ENCODE peak calls at places on chromosomes 5 and 9, in five cellular contexts. K is endodermal cell, U is SK-N-SH, I is heart left ventricle, Z is mucosa of descending colon. W is an unnamed sample.

GRCh38 chr5:87120518-87121314 is 147.0 kb upstream of the RASA1 start:
- DNase-seq in Z (no peak), I (no peak), K (no peak), U (no peak), W (no peak)

GRCh38 chr5:159427180-159428012 is 97.1 kb upstream of the IL12B start:
- DNase-seq in Z (no peak), K (no peak), U (no peak), I (no peak), W (no peak)

GRCh38 chr9:128349772-128350171 is 9.4 kb downstream of the SLC27A4 start:
- DNase-seq in Z (no peak), K (no peak), U (no peak), I (no peak), W (no peak)

GRCh38 chr9:37611014-37611413 is 18.6 kb upstream of the TOMM5 start:
- DNase-seq in Z (no peak), K (no peak), U (no peak), I (no peak), W (no peak)

GRCh38 chr5:101838329-101838964 is 457.6 kb downstream of the SLCO4C1 start:
- DNase-seq in U (no peak), Z (no peak), I (no peak), K (no peak), W (no peak)

GRCh38 chr5:104305602-104306001 is 743.0 kb upstream of the NUDT12 start:
- DNase-seq in U (no peak), I (no peak), Z (no peak), K (no peak), W (no peak)

GRCh38 chr5:36305571-36306326 is 4.0 kb upstream of the RANBP3L start:
- DNase-seq in K (peak), U (peak), I (peak), Z (peak), W (peak)

GRCh38 chr5:57550132-57550531 is 67.5 kb upstream of the ACTBL2 start:
- DNase-seq in U (no peak), K (peak), Z (no peak), I (no peak), W (no peak)

GRCh38 chr9:113873446-113873845 is 2.7 kb upstream of the ZNF618 start:
- DNase-seq in U (no peak), I (no peak), K (no peak), Z (no peak), W (no peak)

GRCh38 chr9:79570449-79571308 is 1.1 kb upstream of the TLE4 start:
- DNase-seq in I (peak), Z (peak), K (peak), U (peak), W (peak)

GRCh38 chr5:10424124-10424731 is 17.5 kb upstream of the ROPN1L start:
- DNase-seq in I (no peak), K (peak), Z (peak), U (peak), W (no peak)

GRCh38 chr9:116488373-116488772 is 198.7 kb upstream of the TRIM32 start:
- DNase-seq in U (no peak), Z (no peak), I (no peak), K (no peak), W (no peak)

GRCh38 chr9:130662099-130662926 is 2.1 kb upstream of the PRDM12 start:
- DNase-seq in U (peak), K (peak), I (no peak), Z (no peak), W (no peak)

GRCh38 chr9:16032799-16033198 is 480.0 kb downstream of the CCDC171 start:
- DNase-seq in Z (no peak), I (no peak), U (no peak), K (peak), W (no peak)

GRCh38 chr5:145554399-145554798 is 280.7 kb downstream of the PRELID2 start:
- DNase-seq in K (no peak), Z (no peak), I (no peak), U (peak), W (no peak)

GRCh38 chr9:121362813-121363585 is 7.1 kb downstream of the STOM start:
- DNase-seq in U (no peak), Z (peak), I (no peak), K (no peak), W (no peak)

GRCh38 chr5:62576570-62577172 is 1.9 kb upstream of the LRRC70 start:
- DNase-seq in K (no peak), I (no peak), Z (no peak), U (no peak), W (no peak)

GRCh38 chr9:36392489-36392888 is 7.6 kb downstream of the RNF38 start:
- DNase-seq in K (no peak), I (no peak), Z (no peak), U (no peak), W (no peak)

GRCh38 chr5:72280655-72281069 is 39.4 kb downstream of the MRPS27 start:
- DNase-seq in U (peak), I (no peak), K (peak), Z (peak), W (no peak)

GRCh38 chr5:103565711-103566110 is 3.1 kb upstream of the NUDT12 start:
- DNase-seq in K (no peak), U (no peak), Z (no peak), I (no peak), W (no peak)

GRCh38 chr9:136882109-136882946 is 4.0 kb upstream of the TRAF2 start:
- DNase-seq in K (peak), U (peak), I (peak), Z (peak), W (no peak)

GRCh38 chr9:29078063-29078660 is 1504.9 kb upstream of the C9orf72 start:
- DNase-seq in Z (no peak), I (no peak), U (no peak), K (no peak), W (no peak)

GRCh38 chr5:142823176-142823575 is 53.0 kb downstream of the ARHGAP26 start:
- DNase-seq in U (no peak), K (no peak), Z (no peak), I (no peak), W (no peak)

GRCh38 chr5:148928141-148928540 is 101.7 kb downstream of the ADRB2 start:
- DNase-seq in Z (no peak), I (no peak), U (no peak), K (peak), W (no peak)

GRCh38 chr9:93304574-93305496 is 120.9 kb downstream of the WNK2 start:
- DNase-seq in I (peak), Z (peak), K (peak), U (peak), W (peak)

GRCh38 chr5:95762681-95763041 is 31.5 kb downstream of the RHOBTB3 start:
- DNase-seq in U (no peak), K (no peak), I (no peak), Z (no peak), W (no peak)

GRCh38 chr9:38126730-38127129 is 57.7 kb upstream of the SHB start:
- DNase-seq in I (no peak), U (no peak), Z (no peak), K (no peak), W (no peak)

GRCh38 chr5:141957367-141957993 is 522 bp downstream of the PCDH12 start:
- DNase-seq in K (no peak), U (peak), I (no peak), Z (no peak), W (no peak)

DNA sequence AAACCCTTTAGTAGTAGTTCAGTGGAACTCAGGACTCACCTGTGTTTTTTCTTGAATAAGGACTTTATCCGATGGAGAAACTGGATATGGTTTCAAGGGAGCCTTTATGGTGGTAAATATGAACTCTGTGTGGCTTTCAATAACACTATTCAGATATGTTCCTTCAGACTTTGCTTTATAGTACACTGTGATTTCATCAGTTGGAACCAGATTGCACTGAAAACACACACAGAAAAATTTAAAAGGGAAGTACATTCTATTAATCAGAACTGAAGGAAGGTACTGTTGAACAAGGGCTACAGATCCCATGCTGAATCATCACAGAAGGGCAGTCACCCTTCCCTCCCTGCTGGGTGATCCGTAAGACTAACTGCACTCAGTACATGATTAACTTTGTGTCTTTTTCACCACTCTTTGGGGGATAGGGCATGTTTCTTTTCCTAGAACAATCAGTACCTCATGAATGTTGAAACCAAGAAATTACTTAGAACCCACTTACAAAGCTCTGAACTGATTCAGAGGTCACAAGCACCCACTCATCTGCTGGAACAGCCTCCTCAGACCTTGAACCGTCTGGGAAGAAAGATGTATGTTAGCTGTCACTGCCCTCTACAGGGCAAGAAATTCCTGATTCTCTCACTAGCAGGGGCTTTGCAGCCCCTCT is 51.2 kb downstream of the IARS1 start:
- DNase-seq in U (peak), I (no peak), Z (no peak), K (peak), W (no peak)
- TF ChIP-seq CTCF in U (peak), I (peak), Z (no peak), K (peak), W (peak)

GRCh38 chr9:21688108-21689102 is 114.0 kb upstream of the MTAP start:
- DNase-seq in U (no peak), Z (peak), I (no peak), K (no peak), W (no peak)

GRCh38 chr9:21687351-21687750 is 115.1 kb upstream of the MTAP start:
- DNase-seq in K (no peak), U (no peak), I (no peak), Z (no peak), W (no peak)

GRCh38 chr9:21692390-21692789 is 110.0 kb upstream of the MTAP start:
- DNase-seq in Z (no peak), K (no peak), I (no peak), U (no peak), W (no peak)

GRCh38 chr9:21689851-21690250 is 112.6 kb upstream of the MTAP start:
- DNase-seq in U (no peak), Z (no peak), K (no peak), I (no peak), W (no peak)

GRCh38 chr9:21690561-21690960 is 111.9 kb upstream of the MTAP start:
- DNase-seq in K (no peak), Z (no peak), I (no peak), U (no peak), W (no peak)
- TF ChIP-seq CTCF in K (no peak), Z (no peak), I (no peak), U (no peak), W (no peak)

GRCh38 chr9:88813810-88814209 is 177.5 kb upstream of the S1PR3 start:
- DNase-seq in U (no peak), I (no peak), Z (no peak), K (no peak), W (no peak)
- TF ChIP-seq CTCF in U (no peak), I (no peak), Z (no peak), K (no peak), W (no peak)

DNA sequence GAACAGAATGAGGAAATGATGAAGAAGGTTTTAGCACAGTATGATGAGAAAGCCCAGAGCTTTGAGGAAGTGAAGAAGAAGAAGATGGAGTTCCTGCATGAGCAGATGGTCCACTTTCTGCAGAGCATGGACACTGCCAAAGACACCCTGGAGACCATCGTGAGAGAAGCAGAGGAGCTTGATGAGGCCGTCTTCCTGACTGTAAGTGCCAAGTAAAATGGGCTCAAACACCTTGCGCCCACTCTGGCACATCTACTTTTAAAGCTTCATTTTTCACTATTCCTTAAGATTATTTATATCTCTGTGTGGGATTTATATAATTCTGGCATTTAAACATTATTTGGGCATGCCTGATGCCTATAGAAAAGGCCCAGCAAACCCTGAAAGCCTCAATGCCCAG is 55.6 kb downstream of the CMYA5 start:
- DNase-seq in I (no peak), Z (no peak), K (no peak), U (no peak), W (no peak)
- TF ChIP-seq CTCF in I (no peak), Z (no peak), K (no peak), U (no peak), W (no peak)

DNA sequence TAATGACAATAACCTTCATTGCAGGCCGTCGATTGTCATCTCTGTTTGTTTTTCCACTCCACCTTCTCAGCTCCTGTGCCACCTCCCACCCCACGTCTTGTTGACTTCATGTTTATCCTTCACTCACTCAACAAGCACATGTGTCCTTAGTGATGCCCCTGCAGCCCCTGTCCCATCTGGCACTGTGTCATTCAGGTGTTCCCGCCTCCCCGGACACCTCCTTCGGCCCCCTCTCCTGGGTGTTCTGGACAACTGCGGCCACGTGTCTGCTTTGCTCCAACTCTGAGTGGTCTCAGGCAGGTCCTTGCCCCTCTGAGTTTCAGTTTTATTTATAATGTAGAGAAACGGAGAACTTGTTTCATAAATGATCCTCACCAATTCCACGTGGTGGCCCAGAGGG is 91.0 kb upstream of the COL5A1 start:
- DNase-seq in I (no peak), Z (no peak), U (no peak), K (peak), W (no peak)
- TF ChIP-seq CTCF in I (no peak), Z (no peak), U (peak), K (peak), W (no peak)

GRCh38 chr5:150271296-150271692 is 18.3 kb downstream of the CAMK2A start:
- DNase-seq in K (no peak), U (no peak), I (no peak), Z (no peak), W (no peak)

GRCh38 chr5:150274811-150275210 is 14.8 kb downstream of the CAMK2A start:
- DNase-seq in U (no peak), K (no peak), I (no peak), Z (no peak), W (no peak)

GRCh38 chr5:150270546-150271295 is 18.9 kb downstream of the CAMK2A start:
- DNase-seq in Z (no peak), I (no peak), U (no peak), K (no peak), W (no peak)

GRCh38 chr5:150271923-150272322 is 17.6 kb downstream of the CAMK2A start:
- DNase-seq in K (no peak), I (no peak), U (no peak), Z (no peak), W (no peak)

GRCh38 chr5:150272531-150272930 is 17.0 kb downstream of the CAMK2A start:
- DNase-seq in I (no peak), Z (peak), K (peak), U (peak), W (no peak)
- TF ChIP-seq CTCF in I (peak), Z (no peak), K (peak), U (peak), W (peak)

DNA sequence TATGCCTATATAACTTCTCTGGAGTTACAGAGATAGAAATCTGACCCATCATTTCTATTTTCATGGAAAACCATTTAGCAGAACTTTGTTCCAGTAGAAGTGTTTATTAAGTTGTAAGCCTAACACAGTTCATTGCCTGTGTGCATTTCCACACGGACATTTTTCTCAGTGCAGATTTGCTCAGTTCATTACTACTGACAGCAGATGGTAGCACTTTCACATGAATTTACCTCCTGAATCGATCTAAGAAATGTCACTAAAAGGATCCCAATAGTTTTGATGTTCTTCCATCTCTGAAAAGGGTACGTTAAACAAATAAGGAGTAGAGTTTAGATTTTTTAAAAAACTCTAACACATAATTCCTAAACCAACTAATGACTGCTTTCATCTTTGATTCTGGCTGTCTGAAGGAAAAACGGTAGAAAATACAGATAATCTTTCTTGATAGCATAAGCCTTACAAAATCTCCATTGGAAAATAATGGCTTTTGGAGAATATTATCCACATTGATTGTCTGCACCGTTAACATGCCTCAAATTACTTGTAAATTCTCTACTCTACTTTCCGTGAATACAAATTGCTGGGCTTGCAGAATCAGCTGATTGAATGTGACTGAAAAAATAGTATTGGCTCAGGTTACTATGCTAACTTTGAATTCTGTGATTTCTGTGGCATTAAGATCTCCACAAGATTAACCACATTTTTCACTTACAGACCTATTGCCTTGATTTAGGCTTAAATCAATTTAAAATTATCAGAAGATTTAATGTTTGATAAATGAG is 33.1 kb downstream of the RPS23 start:
- DNase-seq in U (no peak), I (no peak), Z (no peak), K (no peak), W (no peak)
- TF ChIP-seq CTCF in U (no peak), I (no peak), Z (no peak), K (no peak), W (no peak)

GRCh38 chr5:565782-566445 is 41.7 kb upstream of the SLC9A3 start:
- DNase-seq in K (peak), Z (peak), I (peak), U (no peak), W (no peak)
- TF ChIP-seq CTCF in K (peak), Z (no peak), I (no peak), U (no peak), W (no peak)

DNA sequence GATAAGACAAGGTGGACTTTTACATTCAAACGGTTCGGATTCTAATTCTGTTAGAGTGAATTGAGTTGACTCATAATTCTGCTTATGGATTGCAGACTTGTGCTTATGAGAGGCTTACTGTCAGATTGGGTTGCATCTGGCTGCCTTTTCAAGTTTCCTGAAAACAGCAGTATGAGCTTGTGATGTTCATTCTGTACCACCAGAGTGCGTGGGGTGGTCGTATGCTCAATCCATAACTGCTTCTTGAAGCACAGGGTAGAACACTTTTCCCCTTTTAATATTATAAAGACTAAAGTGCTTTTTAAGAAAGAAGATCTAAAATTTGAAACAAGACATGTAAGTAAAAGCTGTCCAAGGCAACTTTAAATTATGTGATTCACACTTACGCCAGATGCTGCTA is 253.2 kb upstream of the ARRDC3 start:
- DNase-seq in U (no peak), I (no peak), Z (no peak), K (no peak), W (no peak)
- TF ChIP-seq CTCF in U (no peak), I (no peak), Z (no peak), K (peak), W (no peak)